ENCODE peak calls at places on chromosomes 12 and 14, in five cellular contexts. G, K, S, Z and J are unnamed samples. For H3K4me1, the result is how much of the 10 kb centered on the place peaks cover.

GRCh38 chr14:94100847-94101246 is 9.7 kb upstream of the IFI27 start:
- DNase-seq in G (no peak), K (no peak), Z (no peak), S (no peak), J (no peak)

GRCh38 chr12:132596016-132596415 is 14.4 kb downstream of the LRCOL1 start:
- DNase-seq in G (no peak), K (peak), S (no peak), Z (no peak), J (peak)

GRCh38 chr12:38411426-38411825 is 94.9 kb downstream of the ALG10B start:
- DNase-seq in Z (no peak), G (no peak), K (no peak), S (no peak), J (no peak)

GRCh38 chr12:3964404-3964803 is 91.2 kb upstream of the PARP11 start:
- DNase-seq in Z (no peak), S (no peak), K (no peak), G (no peak), J (no peak)

GRCh38 chr12:26271024-26271423 is 75.7 kb downstream of the SSPN start:
- DNase-seq in G (no peak), K (no peak), S (no peak), Z (no peak), J (no peak)

GRCh38 chr12:82708507-82708906 is 21.8 kb downstream of the TMTC2 start:
- DNase-seq in S (peak), Z (no peak), K (no peak), G (peak), J (peak)

GRCh38 chr12:68381476-68381875 is 49.3 kb upstream of the MDM1 start:
- DNase-seq in Z (no peak), S (no peak), K (no peak), G (no peak), J (no peak)

GRCh38 chr12:67042697-67043131 is 226.4 kb upstream of the CAND1 start:
- DNase-seq in Z (no peak), G (no peak), K (no peak), S (no peak), J (peak)

GRCh38 chr12:28507055-28507454 is 316.8 kb downstream of the CCDC91 start:
- DNase-seq in S (no peak), K (no peak), Z (no peak), G (no peak), J (no peak)

GRCh38 chr12:126051611-126052107 is 986.4 kb downstream of the AACS start:
- DNase-seq in S (no peak), Z (no peak), K (no peak), G (no peak), J (no peak)

GRCh38 chr12:93547778-93548177 is 24.7 kb upstream of the SOCS2 start:
- DNase-seq in Z (no peak), K (no peak), S (no peak), G (no peak), J (no peak)

GRCh38 chr12:121789800-121790748 is 3.4 kb downstream of the RHOF start:
- DNase-seq in G (no peak), K (peak), Z (no peak), S (peak), J (no peak)

GRCh38 chr12:71938728-71939385 is at the start of gene TPH2:
- DNase-seq in K (peak), S (peak), Z (no peak), G (peak), J (peak)

GRCh38 chr14:65103150-65103760 is 938 bp upstream of the MAX start:
- DNase-seq in Z (no peak), G (no peak), K (no peak), S (no peak), J (peak)

GRCh38 chr12:18140969-18141368 is 51.0 kb upstream of the RERGL start:
- DNase-seq in K (no peak), S (no peak), Z (no peak), G (no peak), J (no peak)

GRCh38 chr12:1932264-1932777 is 13.9 kb upstream of the CACNA2D4 start:
- DNase-seq in Z (no peak), S (peak), G (peak), K (no peak), J (peak)

GRCh38 chr14:100547633-100548294 is 39.5 kb downstream of the BEGAIN start:
- DNase-seq in Z (no peak), S (peak), G (peak), K (peak), J (no peak)

GRCh38 chr12:57476993-57477709 is 2.5 kb downstream of the ARHGAP9 start:
- DNase-seq in S (no peak), Z (no peak), G (no peak), K (no peak), J (no peak)

GRCh38 chr14:64692597-64693350 is 11.4 kb upstream of the PLEKHG3 start:
- DNase-seq in Z (no peak), G (no peak), S (peak), K (no peak), J (no peak)

GRCh38 chr12:509494-509893 is 49.8 kb downstream of the B4GALNT3 start:
- DNase-seq in Z (no peak), G (no peak), S (peak), K (no peak), J (peak)

GRCh38 chr12:2179953-2180736 is 127.4 kb downstream of the CACNA1C start:
- DNase-seq in G (peak), K (no peak), Z (no peak), S (peak), J (peak)

DNA sequence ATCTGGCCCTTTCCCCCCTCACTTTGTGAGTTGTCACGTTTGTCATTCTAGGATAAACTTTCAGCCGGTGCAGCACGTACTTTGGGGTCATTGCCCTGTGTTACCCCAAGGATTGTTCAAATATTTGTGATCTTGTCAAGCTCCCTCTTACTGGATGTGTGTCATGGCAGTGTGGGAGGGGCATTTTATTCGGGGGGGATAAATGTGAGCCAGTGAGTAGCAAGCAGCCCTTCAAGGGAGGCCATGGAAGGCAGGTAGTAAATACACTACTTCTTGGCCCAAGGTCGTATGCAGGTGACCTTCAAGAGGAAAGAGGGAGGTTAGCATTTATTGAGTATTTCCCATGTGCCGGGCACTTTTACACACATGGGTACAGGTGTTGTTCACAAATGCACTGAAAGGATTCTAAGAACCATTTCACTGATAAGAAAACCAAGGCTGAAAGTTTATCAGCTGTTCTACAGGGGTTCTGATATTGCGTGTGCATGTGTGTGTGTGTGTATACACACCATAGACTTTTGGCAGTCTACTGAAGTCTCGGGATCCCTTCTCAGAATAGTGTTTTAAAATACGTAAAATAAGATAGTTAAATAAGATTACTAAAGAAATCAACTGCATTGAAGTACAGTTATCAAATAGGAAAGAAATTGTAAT is 410.3 kb upstream of the TBX3 start:
- DNase-seq in K (no peak), G (no peak), Z (no peak), S (no peak), J (no peak)
- H3K4me1 ChIP-seq in K (under half), G (under half), Z (under half), S (under half), J (under half)

GRCh38 chr14:23301288-23301968 is 1.2 kb downstream of the PPP1R3E start:
- DNase-seq in K (peak), S (peak), Z (peak), G (peak), J (peak)

GRCh38 chr14:23299986-23300686 is 2.5 kb downstream of the PPP1R3E start:
- DNase-seq in S (no peak), G (no peak), Z (no peak), K (no peak), J (no peak)

GRCh38 chr14:23300687-23301223 is 1.9 kb downstream of the PPP1R3E start:
- DNase-seq in K (peak), Z (no peak), S (peak), G (peak), J (peak)

GRCh38 chr14:23302290-23303225 is at the start of gene PPP1R3E:
- DNase-seq in Z (peak), K (peak), S (peak), G (peak), J (peak)

DNA sequence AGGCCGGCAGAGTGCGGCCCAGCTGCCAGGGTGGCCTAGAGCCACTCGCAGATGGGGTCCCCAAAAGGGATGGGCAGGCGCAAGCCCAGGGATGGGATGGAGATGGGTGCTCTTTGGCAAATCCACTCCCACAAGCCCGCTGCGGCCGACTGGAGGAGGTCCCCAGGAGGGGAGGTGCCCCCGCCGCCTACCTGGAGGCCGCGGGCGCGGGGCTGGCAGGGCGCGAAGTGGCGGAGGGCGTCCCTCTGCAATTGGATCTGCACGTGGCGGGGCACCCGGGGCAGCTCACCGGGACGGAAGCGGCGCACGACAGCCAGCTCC is 730 bp downstream of the PPP1R3E start:
- DNase-seq in K (no peak), G (no peak), S (no peak), Z (no peak), J (no peak)
- TF ChIP-seq POLR2A in K (peak), G (no peak), S (peak), Z (peak), J (peak)

GRCh38 chr14:70254476-70254961 is 65.8 kb upstream of the SLC8A3 start:
- DNase-seq in Z (no peak), S (peak), K (peak), G (peak), J (peak)

GRCh38 chr14:70259420-70259819 is 70.7 kb upstream of the SLC8A3 start:
- DNase-seq in G (no peak), Z (no peak), K (no peak), S (no peak), J (no peak)

GRCh38 chr14:70257526-70257925 is 68.8 kb upstream of the SLC8A3 start:
- DNase-seq in K (no peak), Z (no peak), G (no peak), S (peak), J (no peak)
- TF ChIP-seq CTCF in K (peak), Z (no peak), G (no peak), S (peak), J (no peak)

GRCh38 chr12:89247962-89248361 is 104.3 kb downstream of the DUSP6 start:
- DNase-seq in S (no peak), Z (no peak), K (no peak), G (no peak), J (no peak)

GRCh38 chr12:89250648-89251047 is 101.7 kb downstream of the DUSP6 start:
- DNase-seq in G (no peak), S (no peak), K (no peak), Z (no peak), J (no peak)

GRCh38 chr12:89251326-89252237 is 100.7 kb downstream of the DUSP6 start:
- DNase-seq in S (no peak), Z (no peak), G (no peak), K (no peak), J (no peak)

GRCh38 chr12:89252284-89252683 is 100.0 kb downstream of the DUSP6 start:
- DNase-seq in Z (no peak), G (no peak), S (no peak), K (no peak), J (no peak)

GRCh38 chr12:89250213-89250612 is 102.1 kb downstream of the DUSP6 start:
- DNase-seq in G (no peak), K (no peak), S (no peak), Z (no peak), J (no peak)
- H3K4me1 ChIP-seq in G (under half), K (under half), S (under half), Z (under half), J (under half)

GRCh38 chr12:100573499-100574261 is at the start of gene GAS2L3:
- DNase-seq in S (peak), G (peak), Z (peak), K (peak), J (peak)
- TF ChIP-seq POLR2A in S (peak), G (no peak), Z (peak), K (peak), J (no peak)

GRCh38 chr12:51891843-51892242 is 3.9 kb downstream of the ANKRD33 start:
- DNase-seq in G (no peak), S (no peak), K (no peak), Z (no peak), J (no peak)
- TF ChIP-seq CTCF in G (no peak), S (no peak), K (peak), Z (peak), J (no peak)

GRCh38 chr14:95516554-95517209 is at the start of gene SYNE3:
- DNase-seq in K (peak), G (peak), S (peak), Z (peak), J (peak)
- H3K4me1 ChIP-seq in K (half or more), G (half or more), S (under half), Z (half or more), J (under half)

GRCh38 chr12:6363330-6364036 is 11.9 kb downstream of the SCNN1A start:
- DNase-seq in K (peak), Z (peak), G (peak), S (peak), J (peak)
- TF ChIP-seq POLR2A in K (peak), Z (peak), G (no peak), S (peak), J (peak)

GRCh38 chr12:44812062-44812461 is 64.1 kb downstream of the NELL2 start:
- DNase-seq in G (no peak), K (no peak), S (no peak), Z (no peak), J (no peak)
- TF ChIP-seq CTCF in G (no peak), K (no peak), S (peak), Z (no peak), J (no peak)